ENCODE peak calls at places on chromosome 4, in seven cellular contexts. C is CD8-positive, alpha-beta memory T cell; O is A549; R is heart left ventricle; N is right lobe of liver; V is mesendoderm; F is mammary epithelial cell. Q is an unnamed sample.

GRCh38 chr4:145935253-145936141 is 3.1 kb downstream of the ZNF827 start:
- DNase-seq in C (peak; percentile 45), O (no peak), R (peak; percentile 41), N (no peak), V (peak; percentile 79), F (no peak), Q (peak; percentile 79)

GRCh38 chr4:186192068-186192751 is 843 bp downstream of the CYP4V2 start:
- DNase-seq in C (no peak), O (peak; percentile 23), R (peak; percentile 47), N (peak; percentile 58), V (peak; percentile 73), F (peak; percentile 50), Q (peak; percentile 49)

GRCh38 chr4:113181289-113182007 is 132.0 kb downstream of the ANK2 start:
- DNase-seq in C (no peak), O (no peak), R (peak; percentile 32), N (no peak), V (no peak), F (no peak), Q (no peak)

GRCh38 chr4:105186701-105187158 is 40.1 kb downstream of the TET2 start:
- DNase-seq in C (no peak), O (no peak), R (no peak), N (no peak), V (no peak), F (peak; percentile 58), Q (no peak)

GRCh38 chr4:45347056-45347455 is 620.7 kb upstream of the GNPDA2 start:
- DNase-seq in C (no peak), O (no peak), R (no peak), N (no peak), V (no peak), F (no peak), Q (no peak)

GRCh38 chr4:149630079-149630478 is 185.6 kb downstream of the IQCM start:
- DNase-seq in C (no peak), O (no peak), R (no peak), N (no peak), V (peak; percentile 8), F (no peak), Q (no peak)

GRCh38 chr4:152633118-152633517 is 46.7 kb downstream of the TMEM154 start:
- DNase-seq in C (no peak), O (no peak), R (no peak), N (no peak), V (peak; percentile 71), F (peak; percentile 52), Q (no peak)

GRCh38 chr4:147078875-147079658 is 133.4 kb upstream of the TTC29 start:
- DNase-seq in C (no peak), O (no peak), R (peak; percentile 29), N (no peak), V (no peak), F (peak; percentile 5), Q (no peak)

GRCh38 chr4:35539404-35540055 is 704.8 kb downstream of the ARAP2 start:
- DNase-seq in C (no peak), O (no peak), R (no peak), N (no peak), V (no peak), F (no peak), Q (no peak)

GRCh38 chr4:53507671-53508286 is 83.5 kb downstream of the LNX1 start:
- DNase-seq in C (no peak), O (no peak), R (peak; percentile 64), N (peak; percentile 92), V (no peak), F (no peak), Q (no peak)

GRCh38 chr4:63460075-63460474 is 949.2 kb downstream of the TECRL start:
- DNase-seq in C (no peak), O (no peak), R (no peak), N (no peak), V (no peak), F (no peak), Q (no peak)

GRCh38 chr4:139858436-139859225 is 193.0 kb downstream of the MGST2 start:
- DNase-seq in C (no peak), O (no peak), R (no peak), N (no peak), V (no peak), F (no peak), Q (no peak)
- H3K4me3 ChIP-seq in C (no peak overlapping the region), O (no peak overlapping the region), R (no peak overlapping the region), N (no peak overlapping the region), V (no peak overlapping the region), F (no peak overlapping the region), Q (no peak overlapping the region)

DNA sequence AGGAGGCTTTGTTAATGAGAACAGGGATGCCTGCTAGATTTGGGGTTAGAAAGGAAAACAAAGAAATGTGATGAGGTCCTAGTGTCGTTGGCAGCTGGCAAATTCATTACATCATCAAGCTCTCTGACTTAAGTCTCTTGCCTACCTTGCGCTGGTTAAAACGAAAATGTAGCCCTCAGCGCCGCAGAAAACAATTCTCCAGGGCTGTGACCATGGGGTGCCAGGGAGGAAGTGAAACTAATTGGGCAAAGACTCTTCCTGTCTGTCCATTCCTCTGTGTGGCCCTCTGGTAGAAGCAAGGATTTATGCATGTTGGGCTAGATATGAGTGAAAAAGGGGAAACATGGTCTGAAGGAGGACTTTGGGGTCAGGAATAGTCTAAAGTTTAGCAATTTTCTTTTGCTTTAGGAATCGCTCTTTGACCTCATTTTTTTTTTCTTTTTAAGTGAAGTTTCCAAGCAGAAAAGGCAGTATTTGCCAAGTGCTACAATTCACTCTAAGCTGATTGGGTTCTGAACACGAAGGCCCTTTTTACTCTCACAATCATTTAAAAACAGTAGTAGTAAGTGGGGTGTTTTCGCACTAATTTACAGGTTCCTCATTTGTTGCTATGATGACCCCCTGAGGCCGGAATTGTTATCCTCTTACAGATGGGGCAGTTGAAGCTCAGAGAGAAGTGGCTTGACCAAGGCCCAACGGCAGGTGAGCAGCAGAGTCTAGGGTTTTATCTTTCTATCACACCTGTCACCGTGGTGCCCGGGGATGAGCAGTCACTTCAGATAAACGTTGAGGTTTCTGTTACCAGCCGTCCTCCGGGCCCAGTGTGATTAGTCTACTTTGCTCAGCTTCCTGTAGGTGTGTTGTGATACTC is 27.3 kb upstream of the CHRNA9 start:
- DNase-seq in C (peak; percentile 83), O (no peak), R (peak; percentile 23), N (no peak), V (peak; percentile 58), F (no peak), Q (peak; percentile 87)
- H3K27ac ChIP-seq in C (peak overlapping the region; percentile 62), O (peak overlapping the region; percentile 72), R (no peak overlapping the region), N (no peak overlapping the region), V (peak overlapping the region; percentile 20), F (no peak overlapping the region), Q (peak overlapping the region; percentile 90)

DNA sequence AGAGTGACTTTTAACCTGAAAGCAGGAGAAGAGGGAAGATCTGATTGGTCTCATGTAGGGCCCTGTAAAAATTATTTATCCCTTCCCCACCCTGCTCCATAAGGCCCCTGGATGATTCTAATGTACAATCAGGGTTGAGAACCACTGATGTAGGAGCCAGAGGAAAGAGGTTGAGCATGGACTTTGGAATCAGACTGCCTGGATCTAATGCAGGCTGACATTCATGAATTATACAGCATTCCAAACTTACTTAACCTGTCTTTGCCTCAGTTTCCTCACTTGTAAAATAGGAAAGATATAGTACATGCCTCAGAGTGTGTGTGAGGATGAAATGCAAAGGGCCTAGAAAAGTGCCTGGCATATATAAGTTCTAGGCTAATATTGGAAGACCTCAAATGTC is 47.0 kb downstream of the STX18 start:
- DNase-seq in C (no peak), O (no peak), R (no peak), N (no peak), V (no peak), F (no peak), Q (no peak)
- H3K4me3 ChIP-seq in C (no peak overlapping the region), O (no peak overlapping the region), R (no peak overlapping the region), N (no peak overlapping the region), V (no peak overlapping the region), F (no peak overlapping the region), Q (no peak overlapping the region)

DNA sequence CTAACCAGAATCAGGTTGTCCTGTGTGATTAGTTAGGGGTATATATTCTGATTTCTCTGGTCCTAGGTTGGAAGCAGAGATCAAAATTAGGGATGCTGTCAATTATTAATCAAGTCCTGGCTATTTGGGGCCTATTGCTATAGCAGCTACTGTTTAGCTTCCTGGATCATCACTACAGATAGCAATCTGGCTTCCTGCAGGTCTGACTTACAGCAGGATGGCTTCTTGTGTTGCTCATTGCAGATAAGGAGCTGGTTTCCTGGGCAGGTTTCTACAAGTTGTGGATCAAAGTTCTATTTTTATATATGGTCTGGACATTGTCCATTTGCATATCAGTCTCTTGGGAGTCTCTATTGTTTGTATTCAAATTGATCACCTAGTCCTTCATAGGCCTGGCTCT is 57.7 kb upstream of the C4orf54 start:
- DNase-seq in C (no peak), O (no peak), R (no peak), N (no peak), V (peak; percentile 85), F (peak; percentile 64), Q (no peak)
- H3K27ac ChIP-seq in C (no peak overlapping the region), O (no peak overlapping the region), R (no peak overlapping the region), N (no peak overlapping the region), V (no peak overlapping the region), F (no peak overlapping the region), Q (no peak overlapping the region)

GRCh38 chr4:158588777-158589176 is 67.1 kb downstream of the RXFP1 start:
- DNase-seq in C (no peak), O (no peak), R (no peak), N (no peak), V (no peak), F (no peak), Q (no peak)

GRCh38 chr4:158588285-158588684 is 66.6 kb downstream of the RXFP1 start:
- DNase-seq in C (no peak), O (no peak), R (no peak), N (no peak), V (no peak), F (no peak), Q (no peak)

GRCh38 chr4:158586881-158587280 is 65.2 kb downstream of the RXFP1 start:
- DNase-seq in C (no peak), O (no peak), R (no peak), N (no peak), V (no peak), F (no peak), Q (no peak)

DNA sequence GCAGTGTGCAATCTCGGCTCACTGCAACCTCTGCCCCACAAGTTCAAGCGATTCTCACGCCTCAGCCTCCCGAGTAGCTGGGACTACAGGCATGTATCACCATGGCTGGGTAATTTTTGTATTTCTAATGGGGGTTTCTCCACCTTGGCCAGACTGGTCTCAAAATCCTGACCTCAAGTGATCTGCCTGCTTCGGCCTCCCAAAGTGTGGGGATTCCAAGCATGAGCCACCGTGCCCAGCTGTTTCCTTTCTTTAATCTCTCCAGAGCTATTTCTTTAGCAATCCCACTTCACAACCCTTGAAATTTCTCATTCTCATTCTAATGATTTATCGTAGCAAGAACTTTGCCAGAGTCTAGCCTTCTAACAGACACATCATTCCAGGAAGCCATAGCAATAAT is 68.5 kb downstream of the RXFP1 start:
- DNase-seq in C (no peak), O (no peak), R (no peak), N (no peak), V (no peak), F (no peak), Q (no peak)
- H3K4me3 ChIP-seq in C (no peak overlapping the region), O (no peak overlapping the region), R (no peak overlapping the region), N (no peak overlapping the region), V (no peak overlapping the region), F (no peak overlapping the region), Q (no peak overlapping the region)

Q was measured in OCI-LY7.